ENCODE peak calls at places on chromosomes 5 and 9, in nine cellular contexts. L is PC-9, C is suprapubic skin, W is A549, I is H9, O is heart left ventricle, G is cardiac muscle cell, A is endodermal cell, Z is breast epithelium. E is an unnamed sample.

GRCh38 chr9:115162946-115163345 is 45.0 kb upstream of the TNC start:
- DNase-seq in L (no peak), C (no peak), W (no peak), I (no peak), O (no peak), G (no peak), A (no peak), Z (no peak), E (no peak)

GRCh38 chr9:107280543-107280942 is 2.5 kb upstream of the RAD23B start:
- DNase-seq in L (peak), C (no peak), W (no peak), I (no peak), O (no peak), G (no peak), A (no peak), Z (no peak), E (peak)

GRCh38 chr5:108638021-108638420 is 109.7 kb upstream of the FER start:
- DNase-seq in L (no peak), C (no peak), W (no peak), I (no peak), O (no peak), G (no peak), A (no peak), Z (no peak), E (no peak)

GRCh38 chr9:36543916-36544315 is 28.8 kb upstream of the MELK start:
- DNase-seq in L (no peak), C (peak), W (no peak), I (no peak), O (no peak), G (no peak), A (no peak), Z (no peak), E (no peak)

GRCh38 chr9:80382523-80382922 is 810.8 kb downstream of the TLE4 start:
- DNase-seq in L (no peak), C (no peak), W (no peak), I (no peak), O (no peak), G (no peak), A (no peak), Z (no peak), E (no peak)

GRCh38 chr5:112876362-112876761 is 15.3 kb downstream of the SRP19 start:
- DNase-seq in L (no peak), C (no peak), W (no peak), I (no peak), O (no peak), G (no peak), A (no peak), Z (no peak), E (no peak)

GRCh38 chr9:85995612-85996011 is 54.7 kb downstream of the NAA35 start:
- DNase-seq in L (no peak), C (no peak), W (no peak), I (no peak), O (no peak), G (no peak), A (no peak), Z (no peak), E (no peak)

GRCh38 chr5:102611312-102611711 is 112.5 kb upstream of the SLCO6A1 start:
- DNase-seq in L (no peak), C (no peak), W (no peak), I (no peak), O (no peak), G (no peak), A (no peak), Z (no peak), E (no peak)

GRCh38 chr5:50325237-50325832 is 115.8 kb downstream of the EMB start:
- DNase-seq in L (no peak), C (no peak), W (no peak), I (no peak), O (no peak), G (peak), A (no peak), Z (no peak), E (no peak)

GRCh38 chr5:118042076-118042475 is 946.3 kb downstream of the DTWD2 start:
- DNase-seq in L (no peak), C (no peak), W (no peak), I (no peak), O (no peak), G (no peak), A (no peak), Z (no peak), E (no peak)

GRCh38 chr5:7364226-7364875 is 31.6 kb upstream of the ADCY2 start:
- DNase-seq in L (no peak), C (no peak), W (no peak), I (no peak), O (no peak), G (no peak), A (no peak), Z (no peak), E (no peak)

GRCh38 chr5:174418809-174419522 is 305.4 kb upstream of the MSX2 start:
- DNase-seq in L (no peak), C (no peak), W (peak), I (peak), O (no peak), G (peak), A (peak), Z (no peak), E (no peak)

GRCh38 chr5:151012857-151013256 is 7.5 kb upstream of the GPX3 start:
- DNase-seq in L (no peak), C (no peak), W (no peak), I (no peak), O (no peak), G (no peak), A (no peak), Z (no peak), E (no peak)

GRCh38 chr5:1321576-1321975 is 23.3 kb downstream of the CLPTM1L start:
- DNase-seq in L (no peak), C (peak), W (no peak), I (peak), O (no peak), G (no peak), A (peak), Z (peak), E (no peak)

DNA sequence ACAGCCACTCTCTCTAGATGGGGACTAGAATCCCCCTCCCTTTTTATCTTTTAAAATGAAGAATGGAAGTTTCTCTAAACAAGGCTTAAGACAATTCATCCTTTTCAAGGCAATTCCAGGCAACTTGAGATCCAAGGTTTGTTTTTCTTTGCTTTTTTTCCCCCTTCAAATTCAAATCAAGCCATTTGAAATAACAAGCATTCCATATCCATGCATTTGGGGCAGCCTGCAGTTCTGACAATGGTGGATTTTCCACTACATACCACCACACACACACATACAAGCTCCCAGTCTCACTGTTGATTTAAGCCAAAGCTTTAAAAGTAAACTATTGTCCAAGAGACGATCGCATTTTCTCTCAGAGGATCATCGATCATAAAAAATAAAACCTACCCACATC is 424 bp downstream of the INSYN2B start:
- DNase-seq in L (no peak), C (no peak), W (no peak), I (no peak), O (no peak), G (no peak), A (no peak), Z (no peak), E (no peak)
- H3K27ac ChIP-seq in L (peak), C (no peak), W (peak), I (no peak), O (no peak), G (no peak), A (no peak), Z (peak), E (peak)

GRCh38 chr9:130891699-130892502 is 4.7 kb downstream of the QRFP start:
- DNase-seq in L (no peak), C (no peak), W (no peak), I (no peak), O (no peak), G (no peak), A (peak), Z (no peak), E (no peak)
- H3K27ac ChIP-seq in L (no peak), C (no peak), W (no peak), I (no peak), O (no peak), G (peak), A (peak), Z (no peak), E (no peak)

DNA sequence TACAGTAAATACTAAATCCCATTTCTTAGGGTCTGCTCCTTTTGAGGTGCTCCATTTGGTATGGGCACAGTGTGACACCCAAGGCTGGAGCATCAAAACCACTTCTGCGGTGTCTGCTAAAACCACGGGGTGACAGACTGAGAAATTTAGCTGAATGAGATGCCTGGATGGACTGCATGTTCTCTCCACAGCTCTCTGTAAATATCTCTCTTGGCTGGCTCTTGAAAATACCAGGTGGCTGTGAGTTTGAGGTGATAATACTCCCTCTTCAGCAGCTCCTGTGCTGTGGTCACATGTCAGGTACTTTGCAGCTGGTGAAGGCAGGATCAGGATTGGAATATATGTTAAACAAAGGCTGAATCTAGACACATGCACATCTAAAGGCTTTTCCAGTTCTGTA is 93.7 kb upstream of the SIMC1 start:
- DNase-seq in L (no peak), C (no peak), W (no peak), I (no peak), O (no peak), G (no peak), A (no peak), Z (no peak), E (no peak)
- H3K27ac ChIP-seq in L (no peak), C (no peak), W (no peak), I (no peak), O (no peak), G (no peak), A (no peak), Z (no peak), E (no peak)

GRCh38 chr9:27441741-27442070 is 82.4 kb upstream of the IFNK start:
- DNase-seq in L (no peak), C (no peak), W (no peak), I (no peak), O (no peak), G (no peak), A (no peak), Z (no peak), E (no peak)

GRCh38 chr9:27442464-27442863 is 81.6 kb upstream of the IFNK start:
- DNase-seq in L (no peak), C (no peak), W (no peak), I (no peak), O (no peak), G (no peak), A (no peak), Z (no peak), E (no peak)

GRCh38 chr9:27437652-27438373 is 86.3 kb upstream of the IFNK start:
- DNase-seq in L (no peak), C (no peak), W (no peak), I (no peak), O (no peak), G (no peak), A (no peak), Z (no peak), E (no peak)

GRCh38 chr9:27445057-27445990 is 78.8 kb upstream of the IFNK start:
- DNase-seq in L (no peak), C (no peak), W (no peak), I (no peak), O (no peak), G (no peak), A (no peak), Z (no peak), E (no peak)

GRCh38 chr9:27440888-27441740 is 83.0 kb upstream of the IFNK start:
- DNase-seq in L (no peak), C (no peak), W (no peak), I (no peak), O (no peak), G (no peak), A (no peak), Z (no peak), E (no peak)
- H3K27ac ChIP-seq in L (no peak), C (no peak), W (no peak), I (no peak), O (no peak), G (no peak), A (no peak), Z (no peak), E (no peak)

DNA sequence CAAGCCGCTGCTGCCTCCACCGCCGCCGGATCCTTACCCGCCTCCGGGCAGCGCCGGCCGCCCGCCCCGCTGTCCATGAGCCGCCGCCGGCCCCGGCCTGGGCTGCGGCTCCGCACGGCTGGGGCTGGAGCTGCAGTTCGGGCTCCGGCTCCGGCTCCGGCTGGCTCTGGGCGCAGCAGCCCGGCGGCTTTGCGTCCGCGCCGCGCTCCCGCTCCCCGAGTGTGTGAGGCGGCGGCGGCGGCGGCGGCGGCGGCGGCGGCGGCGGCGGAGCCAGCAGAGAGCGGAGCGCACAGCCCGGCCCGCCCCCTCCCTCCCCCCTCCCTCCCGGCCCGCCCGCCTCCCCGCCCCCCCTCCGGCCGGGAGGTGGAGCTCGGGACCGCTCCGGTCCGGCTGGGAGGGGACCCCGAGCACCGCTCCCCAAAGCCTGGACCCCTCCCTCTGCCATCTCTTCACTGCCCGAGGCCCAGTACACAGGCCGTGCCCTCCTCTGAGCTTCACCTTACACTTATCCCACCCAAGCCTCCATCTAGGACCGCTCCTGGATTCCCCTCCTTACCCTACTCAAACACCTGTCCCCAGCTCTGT is at the start of gene PCDH1:
- DNase-seq in L (peak), C (no peak), W (no peak), I (no peak), O (peak), G (peak), A (no peak), Z (no peak), E (no peak)
- H3K27ac ChIP-seq in L (peak), C (peak), W (peak), I (no peak), O (peak), G (no peak), A (peak), Z (peak), E (peak)

DNA sequence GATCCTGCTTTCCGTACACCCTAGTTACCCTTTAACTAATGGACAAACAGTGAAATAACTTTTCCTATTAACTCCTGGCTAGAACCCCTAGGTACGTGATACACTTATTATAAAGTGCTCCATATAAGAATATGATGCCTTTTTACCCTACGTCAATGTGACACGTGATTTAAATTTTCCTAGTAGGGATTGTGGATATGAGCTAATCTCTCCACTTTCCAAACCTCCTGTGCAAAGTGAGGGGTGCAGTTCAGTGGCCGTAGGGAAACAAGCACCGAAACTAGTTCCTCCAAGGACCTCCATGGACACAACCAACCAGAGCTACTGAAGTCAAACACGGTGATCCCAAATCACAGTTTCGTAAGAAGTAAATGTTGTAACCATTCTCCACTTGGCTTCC is 19.3 kb downstream of the NFIB start:
- DNase-seq in L (no peak), C (no peak), W (no peak), I (no peak), O (no peak), G (no peak), A (no peak), Z (no peak), E (no peak)
- H3K27ac ChIP-seq in L (no peak), C (no peak), W (no peak), I (no peak), O (no peak), G (no peak), A (no peak), Z (peak), E (no peak)

DNA sequence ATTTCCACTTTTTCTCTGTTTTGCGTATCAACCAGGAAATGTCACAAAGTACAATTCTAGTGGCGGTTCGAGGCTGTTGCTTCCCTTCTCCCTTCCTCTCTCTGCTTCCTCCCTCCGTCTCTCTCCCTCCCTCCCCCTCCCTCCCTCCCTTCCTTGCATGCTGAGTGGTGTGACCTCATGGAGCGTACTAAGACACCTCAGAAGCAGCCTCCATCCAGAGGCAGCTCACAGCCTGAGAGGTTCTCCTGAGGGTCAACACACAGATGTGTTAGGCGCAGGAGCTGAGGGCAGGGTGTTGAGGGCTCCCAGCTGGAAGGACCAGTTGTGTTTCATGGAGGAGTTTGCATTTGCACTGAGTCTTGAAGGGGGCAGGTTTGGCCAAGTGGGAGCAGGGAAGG is 57.7 kb downstream of the COL5A1 start:
- DNase-seq in L (no peak), C (no peak), W (no peak), I (no peak), O (no peak), G (no peak), A (no peak), Z (no peak), E (no peak)
- H3K27ac ChIP-seq in L (no peak), C (no peak), W (peak), I (no peak), O (no peak), G (no peak), A (no peak), Z (no peak), E (no peak)

DNA sequence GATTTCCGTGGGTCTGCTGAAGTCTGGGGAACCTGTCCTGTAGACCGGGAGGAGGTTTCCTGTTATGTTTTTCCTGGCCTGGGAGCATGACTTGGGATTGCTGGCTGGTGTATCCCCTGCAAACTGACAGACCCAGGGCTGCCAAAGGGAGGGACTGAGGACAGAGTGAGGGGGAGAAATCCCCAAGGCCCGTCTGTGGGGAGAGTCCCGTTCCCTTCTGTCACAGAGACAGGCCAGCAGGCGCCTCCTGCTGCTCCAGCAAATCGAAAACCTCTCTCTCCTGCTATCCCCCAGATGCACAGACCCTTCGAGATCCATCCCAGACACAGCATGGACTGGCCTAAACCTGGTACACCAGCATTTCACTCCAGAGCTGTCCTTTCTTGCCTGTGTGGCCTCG is 56.2 kb upstream of the ALDH1B1 start:
- DNase-seq in L (no peak), C (no peak), W (no peak), I (no peak), O (no peak), G (no peak), A (peak), Z (no peak), E (no peak)
- H3K27ac ChIP-seq in L (no peak), C (no peak), W (no peak), I (no peak), O (no peak), G (no peak), A (no peak), Z (no peak), E (no peak)

DNA sequence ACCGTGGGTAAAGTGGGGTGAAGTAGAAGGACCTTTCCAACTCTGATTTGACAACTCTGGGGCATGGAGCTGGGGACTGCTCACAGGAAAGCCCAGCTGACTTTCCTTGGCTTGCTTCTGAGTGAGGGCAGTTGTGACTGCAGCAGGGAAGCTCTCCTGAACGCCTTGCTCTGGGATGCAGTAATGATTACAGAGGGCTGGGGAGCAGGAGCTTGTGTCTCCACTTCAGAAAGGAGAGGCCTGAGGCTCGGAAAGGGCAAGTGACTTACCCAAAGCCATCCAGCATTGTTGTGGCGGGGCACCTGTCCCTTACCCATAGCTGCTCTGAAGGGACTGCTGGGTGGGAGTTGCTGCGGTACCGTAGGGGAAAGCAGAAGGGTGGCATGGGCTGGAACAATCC is 41.2 kb downstream of the GSN start:
- DNase-seq in L (no peak), C (peak), W (no peak), I (no peak), O (peak), G (no peak), A (no peak), Z (no peak), E (no peak)
- H3K27ac ChIP-seq in L (no peak), C (no peak), W (no peak), I (no peak), O (no peak), G (no peak), A (no peak), Z (peak), E (no peak)